ENCODE peak calls at places on chromosomes 5 and 9, in five cellular contexts. F, K, Z, I and V are unnamed samples.
A peak's percentile ranks its signal among the peaks of the same experiment; 100 is the strongest.

GRCh38 chr5:95591490-95591901 is 28.4 kb upstream of the GPR150 start:
- DNase-seq in F (peak; percentile 89), K (no peak), Z (no peak), I (no peak), V (no peak)

GRCh38 chr5:173454381-173454763 is 126.2 kb upstream of the STC2 start:
- DNase-seq in F (peak; percentile 70), K (no peak), Z (no peak), I (no peak), V (no peak)

GRCh38 chr9:105978822-105979221 is 284.5 kb downstream of the TMEM38B start:
- DNase-seq in F (no peak), K (no peak), Z (no peak), I (no peak), V (no peak)

GRCh38 chr9:99822596-99823391 is 1.1 kb downstream of the NR4A3 start:
- DNase-seq in F (peak; percentile 48), K (peak; percentile 34), Z (peak; percentile 85), I (peak; percentile 58), V (peak; percentile 55)

GRCh38 chr5:464446-464842 is 21.5 kb downstream of the EXOC3 start:
- DNase-seq in F (no peak), K (no peak), Z (peak; percentile 76), I (no peak), V (peak; percentile 69)

GRCh38 chr9:109771796-109772525 is 8.0 kb upstream of the PALM2AKAP2 start:
- DNase-seq in F (no peak), K (no peak), Z (no peak), I (no peak), V (peak; percentile 56)

GRCh38 chr5:848671-849111 is 2.1 kb downstream of the ZDHHC11 start:
- DNase-seq in F (no peak), K (peak; percentile 11), Z (peak; percentile 50), I (no peak), V (peak; percentile 38)

GRCh38 chr5:1143670-1143951 is 31.7 kb upstream of the SLC12A7 start:
- DNase-seq in F (no peak), K (no peak), Z (no peak), I (no peak), V (no peak)

GRCh38 chr9:17004500-17004899 is 130.3 kb upstream of the CNTLN start:
- DNase-seq in F (no peak), K (no peak), Z (no peak), I (no peak), V (no peak)

GRCh38 chr9:110340306-110340705 is 2.6 kb upstream of the TXNDC8 start:
- DNase-seq in F (peak; percentile 25), K (no peak), Z (no peak), I (no peak), V (no peak)

GRCh38 chr9:93654351-93654961 is 78.1 kb downstream of the PHF2 start:
- DNase-seq in F (no peak), K (no peak), Z (peak; percentile 64), I (no peak), V (peak; percentile 67)

GRCh38 chr5:75734913-75735789 is 17.9 kb upstream of the POC5 start:
- DNase-seq in F (peak; percentile 32), K (no peak), Z (no peak), I (peak; percentile 27), V (no peak)

GRCh38 chr9:87194471-87194870 is 247.2 kb upstream of the GAS1 start:
- DNase-seq in F (no peak), K (no peak), Z (no peak), I (no peak), V (no peak)